ENCODE peak calls at places on chromosome 16, in six cellular contexts. T is T-helper 17 cell; D is right cardiac atrium; E is fibroblast of the aortic adventitia; B is aorta; A is effector memory CD4-positive, alpha-beta T cell. X is an unnamed sample.

GRCh38 chr16:24883714-24884151 is 38.0 kb downstream of the SLC5A11 start:
- DNase-seq in T (no peak), D (no peak), B (no peak), E (no peak), A (no peak), X (no peak)

GRCh38 chr16:28878083-28878926 is at the start of gene ATP2A1:
- DNase-seq in B (no peak), T (no peak), D (no peak), E (no peak), A (no peak), X (no peak)

GRCh38 chr16:77212736-77213541 is 13.7 kb downstream of the SYCE1L start:
- DNase-seq in A (peak), B (peak), T (peak), E (no peak), D (peak), X (peak)

GRCh38 chr16:10926094-10926493 is 16.2 kb downstream of the DEXI start:
- DNase-seq in A (no peak), B (no peak), T (no peak), E (no peak), D (no peak), X (no peak)

GRCh38 chr16:66926171-66926570 is 836 bp upstream of the RRAD start:
- DNase-seq in E (peak), T (no peak), A (no peak), D (peak), B (peak), X (no peak)

GRCh38 chr16:17433577-17433960 is 37.2 kb downstream of the XYLT1 start:
- DNase-seq in B (no peak), E (no peak), T (no peak), D (no peak), A (no peak), X (no peak)

GRCh38 chr16:55062446-55062845 is 131.8 kb downstream of the IRX5 start:
- DNase-seq in B (no peak), D (no peak), A (no peak), E (peak), T (no peak), X (no peak)

GRCh38 chr16:81275064-81275532 is 36.6 kb downstream of the BCO1 start:
- DNase-seq in A (no peak), B (peak), T (no peak), D (no peak), E (no peak), X (no peak)

GRCh38 chr16:85187002-85187401 is 74.7 kb upstream of the CIBAR2 start:
- DNase-seq in T (no peak), D (peak), E (peak), A (no peak), B (peak), X (no peak)

GRCh38 chr16:1420111-1420539 is 422 bp downstream of the UQCC4 start:
- DNase-seq in B (peak), E (no peak), D (no peak), T (no peak), A (no peak), X (no peak)

GRCh38 chr16:52298769-52299168 is 248.2 kb downstream of the TOX3 start:
- DNase-seq in E (no peak), D (no peak), B (no peak), T (no peak), A (no peak), X (no peak)

GRCh38 chr16:46908540-46909372 is 24.6 kb downstream of the GPT2 start:
- DNase-seq in A (peak), E (peak), D (no peak), B (no peak), T (peak), X (peak)

GRCh38 chr16:85798283-85798776 is 1.0 kb downstream of the EMC8 start:
- DNase-seq in T (no peak), E (peak), B (no peak), D (no peak), A (no peak), X (no peak)

GRCh38 chr16:29674188-29674587 is 4.8 kb upstream of the QPRT start:
- DNase-seq in D (peak), A (no peak), T (no peak), E (peak), B (no peak), X (no peak)

X was measured in T-helper 2 cell.